ENCODE peak calls at places on chromosome 13, in five cellular contexts. M is breast epithelium, K is MV-4-11, S is ACHN, I is tibial artery. O is an unnamed sample.

GRCh38 chr13:101289764-101290163 is 126.5 kb downstream of the NALCN start:
- DNase-seq in K (no peak), S (peak), I (no peak), M (no peak), O (no peak)

GRCh38 chr13:59514316-59514715 is 649.4 kb downstream of the DIAPH3 start:
- DNase-seq in K (no peak), M (no peak), I (no peak), S (no peak), O (no peak)

GRCh38 chr13:24851546-24851945 is 87.6 kb downstream of the RNF17 start:
- DNase-seq in I (no peak), S (no peak), K (no peak), M (no peak), O (no peak)

GRCh38 chr13:113273856-113274590 is 23.0 kb upstream of the LAMP1 start:
- DNase-seq in S (peak), K (peak), I (peak), M (no peak), O (no peak)

GRCh38 chr13:98050041-98050466 is 92.8 kb upstream of the FARP1 start:
- DNase-seq in K (no peak), S (peak), I (no peak), M (no peak), O (no peak)

GRCh38 chr13:52085416-52085815 is 43.5 kb downstream of the NEK5 start:
- DNase-seq in I (no peak), M (no peak), S (no peak), K (no peak), O (no peak)

GRCh38 chr13:53683146-53683545 is 654.5 kb downstream of the OLFM4 start:
- DNase-seq in M (no peak), I (no peak), S (no peak), K (no peak), O (no peak)

GRCh38 chr13:102128216-102128800 is 273.5 kb downstream of the FGF14 start:
- DNase-seq in I (no peak), S (peak), K (peak), M (no peak), O (no peak)

GRCh38 chr13:56299650-56300049 is 841.1 kb upstream of the PRR20A start:
- DNase-seq in K (no peak), I (no peak), S (no peak), M (no peak), O (no peak)

O was measured in suprapubic skin.